ENCODE peak calls at places on chromosomes 5 and 9, in nine cellular contexts. R is tibial nerve, V is A549, X is cardiac muscle cell, S is WERI-Rb-1, H is HepG2, C is thoracic aorta, W is MM.1S, G is choroid plexus epithelial cell. E is an unnamed sample.

GRCh38 chr5:5700549-5700948 is 278.1 kb downstream of the ICE1 start:
- DNase-seq in X (no peak), V (no peak), S (no peak), H (no peak), R (no peak), C (no peak), W (no peak), G (peak), E (no peak)

GRCh38 chr9:137301086-137301947 is 754 bp downstream of the NRARP start:
- DNase-seq in X (peak), C (no peak), S (peak), W (no peak), R (no peak), V (peak), G (peak), H (no peak), E (no peak)

GRCh38 chr5:112384523-112384922 is 34.6 kb downstream of the EPB41L4A start:
- DNase-seq in X (no peak), H (no peak), W (no peak), R (no peak), G (no peak), S (no peak), C (no peak), V (no peak), E (no peak)

GRCh38 chr9:105681724-105682123 is 12.6 kb upstream of the TMEM38B start:
- DNase-seq in X (no peak), R (no peak), V (peak), C (no peak), H (no peak), W (no peak), S (no peak), G (peak), E (no peak)

GRCh38 chr9:24602687-24603352 is 57.1 kb upstream of the IZUMO3 start:
- DNase-seq in W (no peak), S (no peak), V (no peak), H (no peak), X (no peak), R (no peak), G (peak), C (no peak), E (no peak)

GRCh38 chr9:75869236-75869635 is 21.2 kb upstream of the PCSK5 start:
- DNase-seq in S (no peak), R (no peak), H (no peak), V (no peak), C (no peak), W (no peak), X (no peak), G (peak), E (no peak)

GRCh38 chr9:130952065-130952762 is 13.2 kb upstream of the FIBCD1 start:
- DNase-seq in H (no peak), S (no peak), V (no peak), X (no peak), R (no peak), G (no peak), C (no peak), W (no peak), E (no peak)

GRCh38 chr9:130635306-130635705 is 29.1 kb upstream of the PRDM12 start:
- DNase-seq in V (no peak), X (no peak), R (no peak), S (no peak), H (no peak), G (no peak), W (no peak), C (no peak), E (no peak)

GRCh38 chr5:69131304-69131703 is 35.6 kb upstream of the CCNB1 start:
- DNase-seq in C (no peak), S (no peak), H (no peak), R (no peak), W (no peak), V (no peak), X (no peak), G (no peak), E (no peak)

GRCh38 chr5:96871022-96871388 is 5.3 kb upstream of the ERAP2 start:
- DNase-seq in C (no peak), G (no peak), X (no peak), S (no peak), R (no peak), H (no peak), W (no peak), V (no peak), E (no peak)

GRCh38 chr9:97900738-97901565 is 21.3 kb downstream of the TRMO start:
- DNase-seq in S (peak), R (no peak), W (peak), C (no peak), H (peak), G (peak), X (peak), V (peak), E (no peak)
- H3K4me3 ChIP-seq in S (no peak), R (no peak), W (no peak), C (no peak), H (no peak), G (no peak), X (no peak), V (no peak), E (no peak)

GRCh38 chr5:150777685-150778084 is 872 bp upstream of the SMIM3 start:
- DNase-seq in G (no peak), C (no peak), H (no peak), V (no peak), W (no peak), X (no peak), R (no peak), S (no peak), E (no peak)
- H3K4me3 ChIP-seq in G (peak), C (peak), H (peak), V (no peak), W (no peak), X (peak), R (peak), S (no peak), E (no peak)

DNA sequence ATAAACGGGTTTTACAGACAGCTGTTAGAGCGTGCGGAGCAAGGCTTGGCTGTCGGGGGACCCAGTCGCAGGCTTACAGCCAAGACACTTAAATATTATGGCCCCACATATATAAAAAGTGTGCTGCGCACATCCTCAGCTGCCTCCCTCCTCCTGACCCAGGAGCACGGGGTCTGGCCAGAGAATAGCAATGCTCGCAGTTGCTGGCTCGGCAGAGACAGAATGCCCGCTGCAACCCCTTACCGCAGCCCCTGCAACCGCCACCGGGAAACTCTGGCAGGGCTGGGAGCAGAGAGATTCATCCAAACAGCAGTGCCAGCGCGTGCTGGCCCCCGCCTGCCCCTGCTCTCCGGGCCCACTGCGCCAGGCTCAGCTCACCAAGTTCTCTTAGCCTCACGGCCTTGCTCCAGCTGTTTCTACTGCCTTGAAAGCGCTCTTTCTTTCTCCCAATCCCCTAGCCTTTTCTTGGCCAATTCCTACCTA is 28.3 kb upstream of the MVB12B start:
- DNase-seq in V (no peak), W (no peak), R (no peak), X (no peak), G (no peak), S (no peak), H (no peak), C (no peak), E (no peak)
- H3K4me3 ChIP-seq in V (no peak), W (no peak), R (no peak), X (no peak), G (no peak), S (no peak), H (no peak), C (no peak), E (no peak)

GRCh38 chr9:113580954-113581311 is 117.4 kb downstream of the RGS3 start:
- DNase-seq in S (no peak), G (no peak), X (no peak), H (no peak), C (no peak), V (no peak), W (no peak), R (no peak), E (no peak)

GRCh38 chr9:113579270-113580040 is 115.9 kb downstream of the RGS3 start:
- DNase-seq in G (peak), V (no peak), H (no peak), S (no peak), C (no peak), W (peak), R (peak), X (no peak), E (no peak)

GRCh38 chr9:113581865-113582697 is 118.6 kb downstream of the RGS3 start:
- DNase-seq in W (peak), R (peak), G (peak), S (no peak), X (no peak), C (no peak), V (no peak), H (no peak), E (peak)

GRCh38 chr9:113578877-113579269 is 115.3 kb downstream of the RGS3 start:
- DNase-seq in G (peak), C (no peak), S (no peak), R (no peak), X (no peak), H (no peak), W (peak), V (peak), E (no peak)

GRCh38 chr9:113580041-113580953 is 116.8 kb downstream of the RGS3 start:
- DNase-seq in H (no peak), V (no peak), C (peak), X (no peak), R (peak), G (peak), W (peak), S (no peak), E (peak)
- H3K4me3 ChIP-seq in H (no peak), V (no peak), C (peak), X (no peak), R (no peak), G (no peak), W (no peak), S (no peak), E (no peak)

GRCh38 chr5:181050016-181050415 is 9.9 kb downstream of the BTNL9 start:
- DNase-seq in H (no peak), R (no peak), G (no peak), S (no peak), V (no peak), W (no peak), C (no peak), X (no peak), E (no peak)
- H3K4me3 ChIP-seq in H (no peak), R (no peak), G (no peak), S (no peak), V (no peak), W (no peak), C (no peak), X (no peak), E (no peak)

DNA sequence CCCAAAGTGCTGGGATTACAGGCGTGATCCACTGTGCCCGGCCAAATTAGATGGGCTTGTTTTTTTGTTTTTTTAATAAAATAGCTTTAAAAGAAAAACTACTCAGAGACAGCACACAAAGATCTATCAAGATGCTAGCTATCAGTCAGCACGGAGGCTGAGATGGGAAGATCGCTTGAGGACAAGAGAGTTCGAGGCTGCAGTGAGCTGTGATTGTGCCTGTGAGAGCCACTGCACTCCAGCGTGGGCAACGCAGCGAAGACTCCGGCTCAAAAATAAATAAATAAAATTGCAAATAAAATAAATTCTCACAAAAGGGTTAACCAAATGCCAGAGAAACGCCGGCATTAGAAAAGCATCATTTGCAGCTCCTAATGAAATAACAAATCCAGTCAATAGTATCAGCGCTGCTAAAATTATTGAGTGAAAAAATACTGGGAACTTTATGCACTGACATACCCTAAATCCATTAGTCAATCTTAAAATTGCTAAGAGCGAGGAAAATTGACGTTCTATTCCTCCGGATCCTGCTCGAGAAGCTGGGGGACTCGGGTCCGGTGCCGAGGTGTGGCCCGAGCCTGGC is 698 bp downstream of the CPLANE1 start:
- DNase-seq in R (no peak), C (no peak), G (peak), X (peak), V (peak), W (no peak), H (no peak), S (peak), E (no peak)
- H3K4me3 ChIP-seq in R (peak), C (peak), G (peak), X (peak), V (peak), W (peak), H (peak), S (peak), E (peak)

GRCh38 chr5:89286320-89286719 is 403.3 kb upstream of the MEF2C start:
- DNase-seq in H (no peak), R (no peak), V (no peak), C (no peak), S (no peak), X (no peak), G (no peak), W (no peak), E (no peak)
- H3K4me3 ChIP-seq in H (no peak), R (no peak), V (no peak), C (no peak), S (no peak), X (no peak), G (no peak), W (no peak), E (no peak)

GRCh38 chr5:141369994-141370848 is at the start of gene PCDHGB3:
- DNase-seq in V (peak), X (no peak), S (no peak), G (peak), H (no peak), C (no peak), R (no peak), W (peak), E (no peak)
- H3K4me3 ChIP-seq in V (peak), X (no peak), S (no peak), G (peak), H (no peak), C (peak), R (no peak), W (peak), E (no peak)

DNA sequence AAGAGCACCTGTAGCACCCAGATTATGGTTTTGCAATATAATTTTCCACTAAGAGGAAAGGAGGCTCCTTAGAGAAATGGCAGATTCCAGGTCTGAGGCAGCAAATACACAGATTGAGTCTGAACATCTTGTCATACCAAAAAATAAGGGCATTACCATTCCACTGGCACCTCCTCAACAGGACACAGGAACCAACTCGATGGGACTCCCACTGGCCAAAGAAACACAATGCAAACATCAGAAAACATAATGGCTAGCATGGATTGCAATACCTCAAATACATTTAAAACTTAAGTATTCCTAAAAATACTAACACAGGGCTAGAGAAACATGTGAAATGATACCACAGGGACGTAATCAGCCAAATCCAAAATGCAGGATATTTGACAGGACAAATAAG is 12.4 kb upstream of the RANBP17 start:
- DNase-seq in V (no peak), X (no peak), G (no peak), H (no peak), W (no peak), R (no peak), S (no peak), C (no peak), E (no peak)
- H3K4me3 ChIP-seq in V (no peak), X (no peak), G (no peak), H (no peak), W (no peak), R (no peak), S (no peak), C (no peak), E (no peak)

GRCh38 chr5:72188176-72188575 is 80.9 kb downstream of the MAP1B start:
- DNase-seq in C (no peak), G (no peak), H (no peak), W (no peak), X (no peak), S (no peak), R (no peak), V (no peak), E (no peak)

GRCh38 chr5:72183231-72183630 is 76.0 kb downstream of the MAP1B start:
- DNase-seq in G (no peak), S (no peak), V (no peak), R (no peak), X (no peak), H (no peak), W (no peak), C (no peak), E (no peak)

GRCh38 chr5:72184408-72184807 is 77.1 kb downstream of the MAP1B start:
- DNase-seq in G (no peak), X (no peak), R (no peak), W (no peak), H (no peak), V (no peak), S (no peak), C (no peak), E (no peak)

GRCh38 chr5:72187388-72188070 is 80.3 kb downstream of the MAP1B start:
- DNase-seq in S (no peak), H (no peak), V (no peak), G (no peak), C (no peak), R (no peak), W (no peak), X (no peak), E (no peak)

DNA sequence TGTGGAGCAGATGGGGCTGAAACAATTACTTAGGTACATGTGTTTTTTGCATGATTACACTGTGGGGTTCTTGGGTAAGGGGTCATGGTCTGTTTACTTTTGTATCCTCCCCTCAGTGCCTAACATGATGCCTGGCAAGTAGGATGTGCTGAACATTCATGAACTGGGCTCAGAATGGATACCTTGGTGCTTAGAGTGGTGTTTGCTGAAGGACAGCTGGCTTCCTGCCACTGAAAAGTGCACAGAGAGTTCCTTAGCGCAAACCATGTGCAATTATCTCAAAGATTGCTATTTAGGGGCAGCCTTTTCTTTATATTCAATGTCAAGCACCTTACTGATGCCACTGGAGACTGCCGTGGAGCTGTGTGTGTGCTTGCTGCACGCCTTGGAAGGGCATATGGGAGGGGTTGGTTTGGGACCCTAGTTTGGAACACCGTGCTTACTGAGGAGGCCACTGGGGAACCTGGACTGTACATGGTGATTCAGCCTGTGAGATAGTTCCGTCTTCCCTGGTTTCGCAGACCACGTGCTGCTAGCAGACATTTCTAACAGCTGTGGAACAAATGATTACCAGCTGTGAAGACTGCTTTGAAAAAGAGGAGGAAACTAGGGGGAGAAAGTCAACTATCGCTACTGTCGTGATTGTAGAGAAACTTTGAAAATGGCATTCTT is 78.6 kb downstream of the MAP1B start:
- DNase-seq in W (no peak), V (no peak), C (no peak), G (peak), X (no peak), S (no peak), H (no peak), R (no peak), E (no peak)
- H3K4me3 ChIP-seq in W (no peak), V (no peak), C (peak), G (no peak), X (no peak), S (no peak), H (no peak), R (no peak), E (no peak)